ENCODE peak calls at places on chromosomes 1 and 21, in five cellular contexts. Q is heart right ventricle, O is neural crest cell, T is tibial artery, J is NCI-H1930. M is an unnamed sample.

GRCh38 chr1:150258275-150258666 is 697 bp downstream of the CA14 start:
- DNase-seq in Q (no peak), O (no peak), T (no peak), J (no peak), M (no peak)

GRCh38 chr1:3630914-3631313 is 6.1 kb downstream of the TPRG1L start:
- DNase-seq in Q (no peak), O (no peak), T (no peak), J (no peak), M (no peak)

GRCh38 chr1:207454046-207454964 is at the start of gene CR2:
- DNase-seq in Q (peak), O (peak), T (peak), J (peak), M (peak)

GRCh38 chr1:60280764-60281278 is 207.3 kb upstream of the C1orf87 start:
- DNase-seq in Q (no peak), O (no peak), T (no peak), J (no peak), M (no peak)

GRCh38 chr21:22154579-22155274 is 1156.5 kb downstream of the NCAM2 start:
- DNase-seq in Q (no peak), O (no peak), T (no peak), J (no peak), M (no peak)

GRCh38 chr1:240602189-240602588 is 9.8 kb downstream of the GREM2 start:
- DNase-seq in Q (no peak), O (no peak), T (no peak), J (no peak), M (no peak)

GRCh38 chr21:43005635-43006034 is 31.3 kb downstream of the PKNOX1 start:
- DNase-seq in Q (no peak), O (no peak), T (peak), J (no peak), M (no peak)

GRCh38 chr1:98336472-98337118 is 324.9 kb upstream of the SNX7 start:
- DNase-seq in Q (no peak), O (no peak), T (no peak), J (peak), M (no peak)

GRCh38 chr1:118317836-118318614 is 133.0 kb upstream of the SPAG17 start:
- DNase-seq in Q (peak), O (no peak), T (no peak), J (no peak), M (no peak)

GRCh38 chr1:14987829-14988603 is 165.5 kb upstream of the TMEM51 start:
- DNase-seq in Q (peak), O (no peak), T (peak), J (no peak), M (peak)

GRCh38 chr1:185281245-185281644 is 35.8 kb downstream of the IVNS1ABP start:
- DNase-seq in Q (no peak), O (no peak), T (no peak), J (no peak), M (no peak)

GRCh38 chr1:41533731-41534080 is 49.2 kb upstream of the EDN2 start:
- DNase-seq in Q (no peak), O (no peak), T (peak), J (no peak), M (no peak)

GRCh38 chr1:60620107-60620506 is 462.3 kb upstream of the NFIA start:
- DNase-seq in Q (peak), O (no peak), T (no peak), J (no peak), M (no peak)

GRCh38 chr1:166870584-166870983 is 5.5 kb downstream of the TADA1 start:
- DNase-seq in Q (no peak), O (no peak), T (no peak), J (no peak), M (no peak)

GRCh38 chr1:207938016-207938415 is 27.1 kb upstream of the CD34 start:
- DNase-seq in Q (no peak), O (no peak), T (no peak), J (no peak), M (no peak)

GRCh38 chr1:201553496-201554166 is 14.7 kb downstream of the NAV1 start:
- DNase-seq in Q (no peak), O (no peak), T (no peak), J (no peak), M (no peak)

M was measured in psoas muscle.